ENCODE peak calls at places on chromosomes 11 and 22, in seven cellular contexts. N, O, D, S, I, H and G are unnamed samples.
A peak's percentile ranks its signal among the peaks of the same experiment; 100 is the strongest.

GRCh38 chr11:122209619-122210377 is 93.8 kb upstream of the BLID start:
- DNase-seq in N (peak; percentile 96), O (peak; percentile 67), D (peak; percentile 46), S (no peak), I (no peak), H (no peak), G (no peak)

GRCh38 chr11:31656051-31656450 is 146.5 kb downstream of the ELP4 start:
- DNase-seq in N (peak; percentile 29), O (no peak), D (no peak), S (no peak), I (no peak), H (no peak), G (no peak)

GRCh38 chr11:132187391-132187790 is 817.0 kb downstream of the NTM start:
- DNase-seq in N (no peak), O (no peak), D (no peak), S (no peak), I (no peak), H (no peak), G (no peak)

GRCh38 chr11:47028530-47029093 is 92.1 kb downstream of the CSTPP1 start:
- DNase-seq in N (peak; percentile 41), O (no peak), D (no peak), S (no peak), I (no peak), H (no peak), G (no peak)

GRCh38 chr11:116343270-116343669 is 429.5 kb downstream of the BUD13 start:
- DNase-seq in N (no peak), O (no peak), D (no peak), S (no peak), I (no peak), H (no peak), G (no peak)

GRCh38 chr11:68750197-68750987 is 928 bp downstream of the TESMIN start:
- DNase-seq in N (no peak), O (no peak), D (peak; percentile 27), S (peak; percentile 71), I (peak; percentile 58), H (no peak), G (peak; percentile 12)

GRCh38 chr11:19558189-19558986 is 154.2 kb upstream of the NAV2 start:
- DNase-seq in N (no peak), O (no peak), D (no peak), S (no peak), I (no peak), H (no peak), G (no peak)

GRCh38 chr11:111966678-111967077 is 29.5 kb downstream of the DIXDC1 start:
- DNase-seq in N (no peak), O (no peak), D (no peak), S (no peak), I (no peak), H (no peak), G (no peak)

GRCh38 chr11:45670386-45671135 is 5.1 kb upstream of the CHST1 start:
- DNase-seq in N (no peak), O (no peak), D (no peak), S (no peak), I (no peak), H (no peak), G (no peak)

GRCh38 chr11:5600374-5600851 is 4.0 kb downstream of the TRIM6 start:
- DNase-seq in N (peak; percentile 95), O (peak; percentile 64), D (peak; percentile 68), S (peak; percentile 90), I (peak; percentile 80), H (peak; percentile 32), G (peak; percentile 77)

GRCh38 chr11:94638278-94638901 is 71.2 kb downstream of the PIWIL4 start:
- DNase-seq in N (no peak), O (no peak), D (no peak), S (no peak), I (no peak), H (no peak), G (no peak)

GRCh38 chr11:2314136-2314524 is 12.3 kb downstream of the TSPAN32 start:
- DNase-seq in N (no peak), O (no peak), D (no peak), S (no peak), I (peak; percentile 44), H (no peak), G (no peak)

GRCh38 chr22:29136715-29137700 is 64.2 kb downstream of the KREMEN1 start:
- DNase-seq in N (no peak), O (no peak), D (no peak), S (no peak), I (no peak), H (no peak), G (no peak)

GRCh38 chr11:66956689-66957290 is 1.4 kb downstream of the PC start:
- DNase-seq in N (peak; percentile 72), O (no peak), D (no peak), S (peak; percentile 27), I (peak; percentile 57), H (peak; percentile 52), G (peak; percentile 19)

GRCh38 chr11:9688716-9689511 is 25.0 kb downstream of the SWAP70 start:
- DNase-seq in N (peak; percentile 82), O (peak; percentile 41), D (no peak), S (peak; percentile 52), I (no peak), H (peak; percentile 47), G (peak; percentile 46)

GRCh38 chr11:5622802-5623201 is 2.0 kb upstream of the TRIM34 start:
- DNase-seq in N (no peak), O (no peak), D (no peak), S (no peak), I (no peak), H (no peak), G (no peak)

GRCh38 chr11:62732830-62733229 is 4.5 kb downstream of the TTC9C start:
- DNase-seq in N (peak; percentile 57), O (no peak), D (no peak), S (no peak), I (no peak), H (no peak), G (no peak)

GRCh38 chr11:3123316-3123715 is 41.8 kb downstream of the OSBPL5 start:
- DNase-seq in N (peak; percentile 23), O (no peak), D (no peak), S (no peak), I (peak; percentile 56), H (peak; percentile 30), G (no peak)

GRCh38 chr22:21642584-21643448 is 714 bp downstream of the SDF2L1 start:
- DNase-seq in N (peak; percentile 50), O (no peak), D (no peak), S (peak; percentile 85), I (peak; percentile 58), H (no peak), G (peak; percentile 78)

GRCh38 chr11:119773016-119773415 is 44.0 kb upstream of the NECTIN1 start:
- DNase-seq in N (no peak), O (no peak), D (no peak), S (no peak), I (no peak), H (no peak), G (no peak)

GRCh38 chr22:30421695-30422480 is 3.7 kb upstream of the MTFP1 start:
- DNase-seq in N (no peak), O (no peak), D (no peak), S (no peak), I (no peak), H (no peak), G (no peak)

GRCh38 chr22:27377901-27378300 is 423.7 kb downstream of the MN1 start:
- DNase-seq in N (no peak), O (no peak), D (no peak), S (no peak), I (no peak), H (no peak), G (no peak)

GRCh38 chr11:21040615-21041014 is 371.2 kb downstream of the NELL1 start:
- DNase-seq in N (no peak), O (no peak), D (no peak), S (no peak), I (no peak), H (no peak), G (no peak)

DNA sequence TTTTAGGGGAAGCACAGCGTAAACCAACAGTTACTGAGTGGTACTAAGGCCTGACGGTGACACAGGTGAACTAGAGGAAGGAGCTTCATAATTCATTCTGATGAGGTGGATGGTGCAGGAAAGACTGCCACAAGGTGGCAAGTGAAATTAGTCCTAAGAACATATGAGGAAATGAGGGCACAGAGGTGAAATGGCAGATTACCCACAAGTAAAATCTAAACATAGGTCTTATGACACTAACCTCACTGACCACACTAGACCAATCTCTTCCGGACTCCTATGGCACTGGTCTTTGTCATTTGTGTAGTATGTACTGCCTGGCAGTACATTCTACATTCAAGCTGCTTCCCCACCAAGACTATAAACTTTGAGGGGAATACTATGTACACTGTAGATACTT is 20.2 kb downstream of the GAB2 start:
- DNase-seq in N (no peak), O (no peak), D (no peak), S (no peak), I (no peak), H (no peak), G (peak; percentile 16)
- TF ChIP-seq CTCF in N (no peak), O (no peak), D (no peak), S (no peak), I (no peak), H (no peak), G (no peak)

GRCh38 chr11:127470485-127470884 is 469.9 kb upstream of the KIRREL3 start:
- DNase-seq in N (no peak), O (no peak), D (no peak), S (peak; percentile 33), I (no peak), H (no peak), G (peak; percentile 26)

GRCh38 chr11:127474735-127475134 is 474.2 kb upstream of the KIRREL3 start:
- DNase-seq in N (no peak), O (no peak), D (no peak), S (peak; percentile 70), I (no peak), H (no peak), G (no peak)

DNA sequence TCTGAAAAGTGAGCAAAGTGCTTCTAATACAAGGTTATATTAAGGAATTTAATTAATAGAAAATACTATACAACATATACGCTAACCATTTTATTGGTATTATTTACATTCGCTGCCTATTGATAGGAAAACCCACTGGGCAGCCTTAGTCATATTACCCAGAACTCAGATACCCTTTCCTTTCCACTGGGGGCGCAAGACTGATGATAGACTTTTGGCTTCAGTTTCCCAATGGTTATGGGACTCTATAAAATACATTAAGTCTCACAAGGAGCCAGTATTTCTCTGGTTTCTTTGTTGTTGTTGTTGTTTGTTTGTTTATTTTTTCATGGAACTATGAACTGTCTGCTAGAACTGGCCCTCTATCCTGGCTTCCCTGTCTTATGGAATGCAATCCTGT is 471.1 kb upstream of the KIRREL3 start:
- DNase-seq in N (no peak), O (no peak), D (no peak), S (no peak), I (no peak), H (no peak), G (no peak)
- TF ChIP-seq CTCF in N (no peak), O (no peak), D (no peak), S (peak; percentile 19), I (no peak), H (no peak), G (no peak)

GRCh38 chr11:71418643-71419042 is 29.6 kb downstream of the DHCR7 start:
- DNase-seq in N (no peak), O (no peak), D (no peak), S (no peak), I (no peak), H (no peak), G (peak; percentile 42)
- TF ChIP-seq CTCF in N (no peak), O (no peak), D (no peak), S (no peak), I (no peak), H (no peak), G (no peak)

DNA sequence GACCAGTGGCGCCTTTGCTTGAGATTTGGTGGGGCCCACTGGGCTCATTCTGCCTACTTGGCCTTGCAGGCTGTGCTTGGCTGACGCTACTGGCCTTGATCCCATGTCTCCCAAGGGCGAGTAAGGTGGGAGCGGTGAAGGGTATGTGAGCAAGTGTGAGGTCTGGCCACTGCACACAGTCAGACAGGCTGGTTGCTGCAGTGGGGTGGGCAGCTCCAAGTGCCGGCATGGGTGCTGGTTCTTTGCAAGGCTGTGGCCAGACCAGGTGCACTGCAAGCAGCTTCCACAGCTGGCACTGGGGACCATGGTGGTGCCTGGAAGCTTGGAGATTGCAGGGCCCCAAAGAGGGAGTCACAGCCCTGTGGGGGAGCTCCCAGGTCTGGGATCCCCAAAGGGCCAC is 33.4 kb upstream of the OR10G7 start:
- DNase-seq in N (no peak), O (no peak), D (no peak), S (no peak), I (no peak), H (no peak), G (no peak)
- TF ChIP-seq CTCF in N (no peak), O (no peak), D (no peak), S (no peak), I (no peak), H (no peak), G (no peak)